ENCODE peak calls at places on chromosomes 6 and 20, in five cellular contexts. B is DMS 273 treated with DMSO at 0.1 percent for 48 hours, N is endothelial cell, G is anterior cingulate cortex, J is heart right ventricle. S is an unnamed sample.

GRCh38 chr20:23257848-23258746 is 92.5 kb upstream of the NXT1 start:
- DNase-seq in N (no peak), J (peak), B (no peak), G (no peak), S (no peak)

GRCh38 chr6:24968711-24969110 is 33.0 kb upstream of the RIPOR2 start:
- DNase-seq in B (no peak), G (no peak), N (no peak), J (no peak), S (no peak)

GRCh38 chr20:44050925-44051660 is 135.9 kb downstream of the JPH2 start:
- DNase-seq in G (no peak), B (no peak), J (no peak), N (no peak), S (no peak)

GRCh38 chr20:17710379-17711305 is 10.9 kb downstream of the BANF2 start:
- DNase-seq in J (peak), G (no peak), N (no peak), B (no peak), S (no peak)

GRCh38 chr6:37052027-37052628 is 46.7 kb downstream of the FGD2 start:
- DNase-seq in G (no peak), J (no peak), N (no peak), B (no peak), S (no peak)

GRCh38 chr6:44967481-44967880 is 360.6 kb upstream of the RUNX2 start:
- DNase-seq in N (no peak), G (no peak), B (no peak), J (peak), S (no peak)

GRCh38 chr20:62922451-62922921 is 3.8 kb downstream of the DIDO1 start:
- DNase-seq in B (no peak), G (no peak), N (no peak), J (no peak), S (no peak)

GRCh38 chr6:68343901-68344300 is 291.2 kb upstream of the ADGRB3 start:
- DNase-seq in J (no peak), G (no peak), B (peak), N (peak), S (no peak)

GRCh38 chr20:56893206-56893605 is 264.1 kb downstream of the TFAP2C start:
- DNase-seq in B (no peak), J (no peak), N (peak), G (no peak), S (no peak)

GRCh38 chr6:164331026-164331425 is 916.5 kb downstream of the QKI start:
- DNase-seq in B (no peak), N (no peak), G (no peak), J (no peak), S (no peak)

GRCh38 chr6:136317023-136317649 is 27.5 kb upstream of the BCLAF1 start:
- DNase-seq in B (no peak), J (peak), N (peak), G (peak), S (peak)

GRCh38 chr6:90413867-90414266 is 117.2 kb upstream of the BACH2 start:
- DNase-seq in N (peak), G (no peak), B (peak), J (peak), S (peak)

GRCh38 chr20:31488171-31488570 is 13.1 kb downstream of the REM1 start:
- DNase-seq in N (no peak), B (no peak), G (no peak), J (peak), S (no peak)

GRCh38 chr6:137878810-137879285 is 11.8 kb downstream of the TNFAIP3 start:
- DNase-seq in N (peak), B (no peak), J (peak), G (no peak), S (no peak)

GRCh38 chr6:25056130-25056529 is 120.4 kb upstream of the RIPOR2 start:
- DNase-seq in G (no peak), B (no peak), J (no peak), N (no peak), S (no peak)

GRCh38 chr6:3442444-3443220 is 14.2 kb downstream of the SLC22A23 start:
- DNase-seq in B (no peak), G (no peak), J (no peak), N (no peak), S (no peak)

GRCh38 chr6:148868901-148869300 is 122.1 kb downstream of the UST start:
- DNase-seq in G (no peak), N (no peak), B (no peak), J (no peak), S (no peak)

GRCh38 chr6:167153523-167153959 is 4.2 kb downstream of the GPR31 start:
- DNase-seq in G (peak), J (no peak), B (no peak), N (no peak), S (peak)

GRCh38 chr20:47857142-47857993 is 72.1 kb upstream of the SULF2 start:
- DNase-seq in B (no peak), J (peak), N (no peak), G (no peak), S (no peak)

GRCh38 chr6:39896701-39897100 is 37.6 kb downstream of the MOCS1 start:
- DNase-seq in G (no peak), J (no peak), B (no peak), N (no peak), S (no peak)

GRCh38 chr20:44714701-44715494 is at the start of gene CCN5:
- DNase-seq in N (no peak), B (peak), G (no peak), J (peak), S (peak)

GRCh38 chr6:90216081-90216977 is 80.3 kb downstream of the BACH2 start:
- DNase-seq in G (no peak), B (no peak), N (peak), J (no peak), S (no peak)

GRCh38 chr20:13799974-13800373 is 15.1 kb downstream of the NDUFAF5 start:
- DNase-seq in G (no peak), J (no peak), B (no peak), N (no peak), S (no peak)

GRCh38 chr6:137859025-137859424 is 8.0 kb upstream of the TNFAIP3 start:
- DNase-seq in G (no peak), B (no peak), N (no peak), J (no peak), S (no peak)

GRCh38 chr6:3742426-3743344 is 8.8 kb downstream of the PXDC1 start:
- DNase-seq in J (peak), B (no peak), N (peak), G (peak), S (peak)

GRCh38 chr6:90319044-90319443 is 22.4 kb upstream of the BACH2 start:
- DNase-seq in G (no peak), J (no peak), B (peak), N (no peak), S (no peak)

GRCh38 chr6:53103993-53104675 is 38.9 kb downstream of the FBXO9 start:
- DNase-seq in B (no peak), N (no peak), G (no peak), J (no peak), S (no peak)

S was measured in amygdala.